ENCODE peak calls at places on chromosomes 6 and 20, in four cellular contexts. One of them, this sample, is unnamed.

GRCh38 chr20:13638162-13638495 is 603 bp downstream of the TASP1 start:
- DNase-seq in Caco-2: no peak
- DNase-seq in ELR: no peak
- DNase-seq in left lobe of liver: no peak
- DNase-seq in this sample: no peak

GRCh38 chr20:43955244-43956191 is 40.9 kb downstream of the TOX2 start:
- DNase-seq in ELR: peak
- DNase-seq in Caco-2: no peak
- DNase-seq in left lobe of liver: no peak
- DNase-seq in this sample: peak

GRCh38 chr6:152206072-152206818 is 398.8 kb downstream of the ESR1 start:
- DNase-seq in left lobe of liver: no peak
- DNase-seq in ELR: peak
- DNase-seq in Caco-2: peak
- DNase-seq in this sample: no peak

GRCh38 chr6:118565317-118565960 is 17.3 kb downstream of the PLN start:
- DNase-seq in Caco-2: peak
- DNase-seq in left lobe of liver: no peak
- DNase-seq in ELR: peak
- DNase-seq in this sample: peak

GRCh38 chr6:41355952-41356351 is 20.5 kb downstream of the NCR2 start:
- DNase-seq in left lobe of liver: no peak
- DNase-seq in ELR: no peak
- DNase-seq in Caco-2: no peak
- DNase-seq in this sample: no peak

GRCh38 chr6:12243169-12243568 is 47.0 kb upstream of the EDN1 start:
- DNase-seq in ELR: no peak
- DNase-seq in left lobe of liver: no peak
- DNase-seq in Caco-2: no peak
- DNase-seq in this sample: no peak

GRCh38 chr6:150857062-150857905 is 8.2 kb upstream of the MTHFD1L start:
- DNase-seq in left lobe of liver: no peak
- DNase-seq in Caco-2: no peak
- DNase-seq in ELR: peak
- DNase-seq in this sample: peak

GRCh38 chr20:32087117-32087516 is 22.4 kb upstream of the TM9SF4 start:
- DNase-seq in Caco-2: no peak
- DNase-seq in left lobe of liver: no peak
- DNase-seq in ELR: no peak
- DNase-seq in this sample: no peak

GRCh38 chr6:110410534-110410933 is 4.8 kb downstream of the DDO start:
- DNase-seq in ELR: no peak
- DNase-seq in left lobe of liver: no peak
- DNase-seq in Caco-2: no peak
- DNase-seq in this sample: peak

GRCh38 chr6:161481786-161482516 is 208.1 kb upstream of the AGPAT4 start:
- DNase-seq in left lobe of liver: no peak
- DNase-seq in Caco-2: no peak
- DNase-seq in ELR: no peak
- DNase-seq in this sample: no peak

GRCh38 chr20:37270586-37271420 is 9.2 kb upstream of the GHRH start:
- DNase-seq in Caco-2: no peak
- DNase-seq in ELR: peak
- DNase-seq in left lobe of liver: no peak
- DNase-seq in this sample: no peak

GRCh38 chr6:19279137-19279747 is 557.9 kb upstream of the ID4 start:
- DNase-seq in ELR: no peak
- DNase-seq in Caco-2: no peak
- DNase-seq in left lobe of liver: no peak
- DNase-seq in this sample: no peak

GRCh38 chr6:19866199-19866872 is 29.2 kb downstream of the ID4 start:
- DNase-seq in ELR: no peak
- DNase-seq in left lobe of liver: no peak
- DNase-seq in Caco-2: no peak
- DNase-seq in this sample: no peak

GRCh38 chr6:65701325-65701724 is 5.7 kb downstream of the EYS start:
- DNase-seq in ELR: no peak
- DNase-seq in left lobe of liver: no peak
- DNase-seq in Caco-2: no peak
- DNase-seq in this sample: no peak

GRCh38 chr20:18857640-18858039 is 44.1 kb downstream of the SCP2D1 start:
- DNase-seq in ELR: peak
- DNase-seq in left lobe of liver: no peak
- DNase-seq in Caco-2: no peak
- DNase-seq in this sample: no peak

GRCh38 chr20:51553897-51554504 is 11.5 kb upstream of the NFATC2 start:
- DNase-seq in ELR: peak
- DNase-seq in Caco-2: no peak
- DNase-seq in left lobe of liver: no peak
- DNase-seq in this sample: no peak

GRCh38 chr6:127300411-127300810 is 33.7 kb downstream of the RNF146 start:
- DNase-seq in left lobe of liver: no peak
- DNase-seq in Caco-2: no peak
- DNase-seq in ELR: peak
- DNase-seq in this sample: no peak

GRCh38 chr20:57451759-57452661 is 60.8 kb downstream of the RBM38 start:
- DNase-seq in ELR: no peak
- DNase-seq in left lobe of liver: no peak
- DNase-seq in Caco-2: no peak
- DNase-seq in this sample: no peak

GRCh38 chr6:42316390-42316970 is 98.8 kb upstream of the MRPS10 start:
- DNase-seq in Caco-2: peak
- DNase-seq in ELR: peak
- DNase-seq in left lobe of liver: no peak
- DNase-seq in this sample: peak

GRCh38 chr6:128712898-128713297 is 170.0 kb upstream of the LAMA2 start:
- DNase-seq in Caco-2: no peak
- DNase-seq in left lobe of liver: no peak
- DNase-seq in ELR: no peak
- DNase-seq in this sample: no peak

This sample was measured in PC-9.